ENCODE peak calls at places on chromosomes 2 and 18, in eight cellular contexts. C, X, Y, G, T, U, E and L are unnamed samples.

GRCh38 chr2:110748489-110748867 is 16.1 kb downstream of the ACOXL start:
- DNase-seq in E (no peak), T (no peak), G (no peak), X (peak; percentile 11), Y (peak; percentile 10), U (no peak), C (peak; percentile 42), L (no peak)

GRCh38 chr2:148826791-148827190 is 48.2 kb upstream of the KIF5C start:
- DNase-seq in G (no peak), C (no peak), U (no peak), E (no peak), Y (no peak), X (no peak), T (no peak), L (no peak)

GRCh38 chr2:181574321-181574720 is 82.6 kb downstream of the CERKL start:
- DNase-seq in T (no peak), Y (no peak), U (no peak), E (no peak), C (no peak), G (no peak), X (no peak), L (no peak)

GRCh38 chr2:178426388-178426787 is 24.6 kb downstream of the PRKRA start:
- DNase-seq in U (no peak), Y (no peak), X (peak; percentile 41), C (no peak), E (no peak), G (no peak), T (no peak), L (no peak)

GRCh38 chr2:239724851-239725550 is 300.1 kb downstream of the NDUFA10 start:
- DNase-seq in G (peak; percentile 36), T (peak; percentile 4), U (no peak), C (peak; percentile 22), E (no peak), X (no peak), Y (no peak), L (no peak)

GRCh38 chr2:44941551-44942234 is at the start of gene SIX3:
- DNase-seq in Y (peak; percentile 62), U (no peak), X (no peak), T (no peak), E (peak; percentile 79), C (no peak), G (no peak), L (no peak)

GRCh38 chr2:216308532-216308931 is 63.8 kb downstream of the MARCHF4 start:
- DNase-seq in C (no peak), X (peak; percentile 71), U (no peak), G (no peak), T (no peak), Y (no peak), E (no peak), L (no peak)

GRCh38 chr18:41513438-41513837 is 441.6 kb upstream of the PIK3C3 start:
- DNase-seq in U (no peak), T (no peak), C (no peak), E (no peak), G (no peak), X (no peak), Y (no peak), L (no peak)

GRCh38 chr2:233980955-233981555 is 63.9 kb downstream of the TRPM8 start:
- DNase-seq in X (no peak), Y (no peak), T (no peak), E (no peak), C (no peak), U (no peak), G (no peak), L (no peak)

GRCh38 chr2:99559075-99559662 is 69.4 kb upstream of the REV1 start:
- DNase-seq in G (peak; percentile 89), T (peak; percentile 91), X (peak; percentile 67), U (peak; percentile 78), C (peak; percentile 88), Y (peak; percentile 84), E (peak; percentile 56), L (peak; percentile 66)

GRCh38 chr2:9745153-9745899 is 97.9 kb upstream of the TAF1B start:
- DNase-seq in G (no peak), E (no peak), C (no peak), Y (no peak), T (no peak), U (no peak), X (no peak), L (peak; percentile 47)

GRCh38 chr18:63319383-63320040 is at the start of gene BCL2:
- DNase-seq in X (peak; percentile 24), Y (peak; percentile 75), U (peak; percentile 26), C (no peak), G (no peak), T (no peak), E (no peak), L (peak; percentile 40)

GRCh38 chr18:69161383-69162028 is 239.2 kb upstream of the DOK6 start:
- DNase-seq in T (no peak), X (peak; percentile 63), C (no peak), U (no peak), G (no peak), E (no peak), Y (no peak), L (peak; percentile 5)

GRCh38 chr2:96342085-96342484 is 6.5 kb downstream of the NCAPH start:
- DNase-seq in E (no peak), C (no peak), Y (no peak), X (peak; percentile 95), T (no peak), U (no peak), G (no peak), L (peak; percentile 55)

GRCh38 chr18:69956655-69957054 is 9.0 kb upstream of the CD226 start:
- DNase-seq in Y (no peak), C (no peak), U (no peak), X (no peak), T (no peak), E (no peak), G (no peak), L (no peak)

GRCh38 chr2:223538920-223539440 is 63.2 kb downstream of the SCG2 start:
- DNase-seq in Y (no peak), X (no peak), U (no peak), T (no peak), C (no peak), E (no peak), G (no peak), L (no peak)

GRCh38 chr18:58241877-58242276 is 197.9 kb downstream of the NEDD4L start:
- DNase-seq in X (peak; percentile 93), U (no peak), C (no peak), T (no peak), E (no peak), G (no peak), Y (peak; percentile 19), L (no peak)

GRCh38 chr2:14072338-14072737 is 560.2 kb upstream of the LRATD1 start:
- DNase-seq in X (no peak), U (no peak), G (no peak), C (no peak), Y (peak; percentile 20), E (no peak), T (no peak), L (no peak)

GRCh38 chr18:8713691-8714090 is 8.3 kb downstream of the MTCL1 start:
- DNase-seq in E (no peak), G (no peak), T (no peak), U (no peak), C (no peak), Y (no peak), X (no peak), L (no peak)

GRCh38 chr2:236744316-236745105 is 174.9 kb downstream of the ACKR3 start:
- DNase-seq in G (no peak), Y (peak; percentile 51), C (no peak), X (peak; percentile 74), E (no peak), T (no peak), U (no peak), L (no peak)

GRCh38 chr2:98087447-98088065 is 589 bp downstream of the VWA3B start:
- DNase-seq in X (no peak), U (no peak), T (no peak), Y (no peak), C (no peak), E (no peak), G (no peak), L (no peak)

GRCh38 chr2:101330253-101330921 is 21.9 kb upstream of the RNF149 start:
- DNase-seq in X (no peak), T (no peak), C (peak; percentile 59), E (no peak), U (no peak), Y (no peak), G (no peak), L (no peak)
- TF ChIP-seq POLR2A in X (no peak), T (no peak), C (no peak), E (no peak), U (no peak), Y (no peak), G (no peak), L (no peak)

GRCh38 chr2:229269986-229270385 is 1.1 kb downstream of the PID1 start:
- DNase-seq in G (no peak), E (no peak), U (no peak), C (no peak), Y (no peak), X (no peak), T (no peak), L (no peak)

GRCh38 chr2:229268626-229269025 is 2.5 kb downstream of the PID1 start:
- DNase-seq in C (no peak), X (peak; percentile 13), E (no peak), Y (no peak), U (no peak), T (no peak), G (no peak), L (no peak)

GRCh38 chr2:229261599-229261998 is 9.5 kb downstream of the PID1 start:
- DNase-seq in X (no peak), T (no peak), G (no peak), Y (no peak), U (no peak), C (no peak), E (no peak), L (no peak)

GRCh38 chr2:229269146-229269545 is 1.9 kb downstream of the PID1 start:
- DNase-seq in E (no peak), X (no peak), G (no peak), T (no peak), C (no peak), Y (no peak), U (no peak), L (no peak)

GRCh38 chr2:229265727-229266126 is 5.4 kb downstream of the PID1 start:
- DNase-seq in X (no peak), E (no peak), C (no peak), G (no peak), T (no peak), Y (no peak), U (no peak), L (no peak)
- TF ChIP-seq POLR2A in X (no peak), E (no peak), C (no peak), G (no peak), T (no peak), Y (no peak), U (no peak), L (no peak)

GRCh38 chr2:19901458-19902271 is at the start of gene TTC32:
- DNase-seq in Y (peak; percentile 98), G (peak; percentile 92), U (peak; percentile 90), T (peak; percentile 92), C (peak; percentile 93), X (peak; percentile 94), E (peak; percentile 93), L (peak; percentile 79)
- TF ChIP-seq POLR2A in Y (peak; percentile 70), G (peak; percentile 92), U (peak; percentile 82), T (peak; percentile 71), C (peak; percentile 77), X (peak; percentile 81), E (peak; percentile 88), L (peak; percentile 71)

DNA sequence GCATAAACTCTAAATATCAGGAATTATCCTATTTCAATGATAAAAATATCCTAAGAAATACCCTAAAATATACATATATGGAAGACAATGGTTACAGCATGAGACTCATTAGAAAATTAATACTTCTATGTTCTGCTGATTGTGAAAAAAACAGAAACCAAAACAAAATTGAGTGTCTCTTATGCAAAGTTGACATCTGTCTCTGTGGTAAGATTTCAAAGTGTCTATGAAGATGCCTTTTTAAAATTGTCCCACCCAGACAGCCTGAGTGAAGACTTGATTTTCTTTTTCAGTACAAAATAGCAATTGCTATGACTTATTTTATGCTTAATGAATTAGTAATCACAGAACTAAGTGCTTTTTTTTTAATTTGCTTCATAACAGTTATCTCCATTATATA is 1368.4 kb upstream of the LRRTM1 start:
- DNase-seq in T (no peak), E (no peak), Y (no peak), C (no peak), U (no peak), G (no peak), X (no peak), L (no peak)
- TF ChIP-seq POLR2A in T (no peak), E (no peak), Y (no peak), C (no peak), U (no peak), G (no peak), X (no peak), L (no peak)